ENCODE peak calls at places on chromosomes 3 and 15, in nine cellular contexts. One of them, this sample, is unnamed.

GRCh38 chr3:195717852-195718476 is 2.8 kb upstream of the MUC20 start:
- DNase-seq in cardiac muscle cell: no peak
- DNase-seq in Karpas-422: no peak
- DNase-seq in body of pancreas: no peak
- DNase-seq in epithelial cell of esophagus: no peak
- DNase-seq in iPS DF 6.9: no peak
- DNase-seq in effector memory CD4-positive, alpha-beta T cell: no peak
- DNase-seq in GM12864: no peak
- DNase-seq in PC-3: no peak
- DNase-seq in this sample: no peak

GRCh38 chr15:99122831-99123705 is 18.2 kb downstream of the SYNM start:
- DNase-seq in cardiac muscle cell: no peak
- DNase-seq in iPS DF 6.9: no peak
- DNase-seq in Karpas-422: no peak
- DNase-seq in epithelial cell of esophagus: no peak
- DNase-seq in GM12864: no peak
- DNase-seq in effector memory CD4-positive, alpha-beta T cell: no peak
- DNase-seq in PC-3: peak; percentile 28
- DNase-seq in body of pancreas: no peak
- DNase-seq in this sample: no peak

GRCh38 chr3:171967137-171967783 is 72.1 kb upstream of the FNDC3B start:
- DNase-seq in Karpas-422: no peak
- DNase-seq in cardiac muscle cell: no peak
- DNase-seq in body of pancreas: no peak
- DNase-seq in epithelial cell of esophagus: peak; percentile 64
- DNase-seq in PC-3: peak; percentile 82
- DNase-seq in effector memory CD4-positive, alpha-beta T cell: no peak
- DNase-seq in GM12864: no peak
- DNase-seq in iPS DF 6.9: no peak
- DNase-seq in this sample: no peak

GRCh38 chr15:88397506-88397905 is 69.7 kb downstream of the MRPL46 start:
- DNase-seq in iPS DF 6.9: no peak
- DNase-seq in Karpas-422: peak; percentile 23
- DNase-seq in body of pancreas: no peak
- DNase-seq in cardiac muscle cell: no peak
- DNase-seq in PC-3: no peak
- DNase-seq in effector memory CD4-positive, alpha-beta T cell: no peak
- DNase-seq in GM12864: no peak
- DNase-seq in epithelial cell of esophagus: no peak
- DNase-seq in this sample: no peak

GRCh38 chr15:87287156-87287555 is 969.4 kb downstream of the NTRK3 start:
- DNase-seq in epithelial cell of esophagus: peak; percentile 98
- DNase-seq in body of pancreas: no peak
- DNase-seq in iPS DF 6.9: no peak
- DNase-seq in GM12864: no peak
- DNase-seq in effector memory CD4-positive, alpha-beta T cell: no peak
- DNase-seq in Karpas-422: no peak
- DNase-seq in PC-3: peak; percentile 66
- DNase-seq in cardiac muscle cell: no peak
- DNase-seq in this sample: peak; percentile 3

GRCh38 chr15:29612701-29613100 is 209.6 kb downstream of the TJP1 start:
- DNase-seq in body of pancreas: no peak
- DNase-seq in PC-3: no peak
- DNase-seq in cardiac muscle cell: no peak
- DNase-seq in epithelial cell of esophagus: no peak
- DNase-seq in iPS DF 6.9: no peak
- DNase-seq in Karpas-422: no peak
- DNase-seq in effector memory CD4-positive, alpha-beta T cell: no peak
- DNase-seq in GM12864: no peak
- DNase-seq in this sample: no peak

GRCh38 chr15:89137926-89138325 is 49.7 kb downstream of the ABHD2 start:
- DNase-seq in PC-3: no peak
- DNase-seq in body of pancreas: no peak
- DNase-seq in Karpas-422: no peak
- DNase-seq in iPS DF 6.9: no peak
- DNase-seq in cardiac muscle cell: no peak
- DNase-seq in epithelial cell of esophagus: no peak
- DNase-seq in effector memory CD4-positive, alpha-beta T cell: no peak
- DNase-seq in GM12864: no peak
- DNase-seq in this sample: no peak

GRCh38 chr3:57555316-57555715 is 758 bp upstream of the PDE12 start:
- DNase-seq in cardiac muscle cell: no peak
- DNase-seq in body of pancreas: peak; percentile 15
- DNase-seq in Karpas-422: peak; percentile 60
- DNase-seq in GM12864: no peak
- DNase-seq in epithelial cell of esophagus: no peak
- DNase-seq in PC-3: no peak
- DNase-seq in effector memory CD4-positive, alpha-beta T cell: no peak
- DNase-seq in iPS DF 6.9: no peak
- DNase-seq in this sample: no peak

GRCh38 chr3:73026111-73026510 is 29.5 kb downstream of the PPP4R2 start:
- DNase-seq in effector memory CD4-positive, alpha-beta T cell: no peak
- DNase-seq in cardiac muscle cell: no peak
- DNase-seq in iPS DF 6.9: no peak
- DNase-seq in body of pancreas: no peak
- DNase-seq in epithelial cell of esophagus: no peak
- DNase-seq in Karpas-422: no peak
- DNase-seq in GM12864: no peak
- DNase-seq in PC-3: no peak
- DNase-seq in this sample: no peak

GRCh38 chr15:68272797-68273271 is 4.7 kb upstream of the FEM1B start:
- DNase-seq in Karpas-422: no peak
- DNase-seq in cardiac muscle cell: no peak
- DNase-seq in effector memory CD4-positive, alpha-beta T cell: no peak
- DNase-seq in body of pancreas: no peak
- DNase-seq in GM12864: no peak
- DNase-seq in PC-3: peak; percentile 69
- DNase-seq in epithelial cell of esophagus: peak; percentile 99
- DNase-seq in iPS DF 6.9: no peak
- DNase-seq in this sample: no peak

GRCh38 chr3:127754411-127755304 is 67.7 kb downstream of the MGLL start:
- DNase-seq in iPS DF 6.9: no peak
- DNase-seq in Karpas-422: peak; percentile 64
- DNase-seq in PC-3: no peak
- DNase-seq in cardiac muscle cell: no peak
- DNase-seq in effector memory CD4-positive, alpha-beta T cell: no peak
- DNase-seq in body of pancreas: no peak
- DNase-seq in GM12864: peak; percentile 71
- DNase-seq in epithelial cell of esophagus: no peak
- DNase-seq in this sample: no peak

GRCh38 chr3:63970596-63971468 is 52.5 kb downstream of the PSMD6 start:
- DNase-seq in GM12864: no peak
- DNase-seq in body of pancreas: peak; percentile 48
- DNase-seq in PC-3: no peak
- DNase-seq in Karpas-422: no peak
- DNase-seq in effector memory CD4-positive, alpha-beta T cell: no peak
- DNase-seq in cardiac muscle cell: peak; percentile 28
- DNase-seq in epithelial cell of esophagus: no peak
- DNase-seq in iPS DF 6.9: no peak
- DNase-seq in this sample: no peak

GRCh38 chr3:152100491-152101086 is 168.1 kb upstream of the MBNL1 start:
- DNase-seq in PC-3: no peak
- DNase-seq in body of pancreas: no peak
- DNase-seq in iPS DF 6.9: no peak
- DNase-seq in effector memory CD4-positive, alpha-beta T cell: no peak
- DNase-seq in cardiac muscle cell: no peak
- DNase-seq in epithelial cell of esophagus: peak; percentile 60
- DNase-seq in Karpas-422: peak; percentile 61
- DNase-seq in GM12864: peak; percentile 63
- DNase-seq in this sample: no peak

GRCh38 chr3:173306110-173306509 is 91.4 kb upstream of the NLGN1 start:
- DNase-seq in GM12864: no peak
- DNase-seq in body of pancreas: no peak
- DNase-seq in Karpas-422: no peak
- DNase-seq in epithelial cell of esophagus: no peak
- DNase-seq in iPS DF 6.9: no peak
- DNase-seq in effector memory CD4-positive, alpha-beta T cell: no peak
- DNase-seq in cardiac muscle cell: no peak
- DNase-seq in PC-3: no peak
- DNase-seq in this sample: no peak

GRCh38 chr3:107241217-107241616 is 136.0 kb upstream of the CCDC54 start:
- DNase-seq in PC-3: peak; percentile 74
- DNase-seq in effector memory CD4-positive, alpha-beta T cell: no peak
- DNase-seq in Karpas-422: peak; percentile 79
- DNase-seq in cardiac muscle cell: peak; percentile 24
- DNase-seq in epithelial cell of esophagus: peak; percentile 48
- DNase-seq in body of pancreas: peak; percentile 26
- DNase-seq in iPS DF 6.9: no peak
- DNase-seq in GM12864: no peak
- DNase-seq in this sample: no peak

GRCh38 chr3:117282506-117282905 is 572.9 kb downstream of the TUSC7 start:
- DNase-seq in body of pancreas: no peak
- DNase-seq in iPS DF 6.9: no peak
- DNase-seq in GM12864: no peak
- DNase-seq in cardiac muscle cell: no peak
- DNase-seq in effector memory CD4-positive, alpha-beta T cell: no peak
- DNase-seq in epithelial cell of esophagus: no peak
- DNase-seq in Karpas-422: no peak
- DNase-seq in PC-3: no peak
- DNase-seq in this sample: no peak

GRCh38 chr3:44584646-44585501 is at the start of gene ZNF660:
- DNase-seq in GM12864: no peak
- DNase-seq in Karpas-422: peak; percentile 84
- DNase-seq in epithelial cell of esophagus: peak; percentile 24
- DNase-seq in cardiac muscle cell: peak; percentile 97
- DNase-seq in PC-3: peak; percentile 26
- DNase-seq in iPS DF 6.9: peak; percentile 74
- DNase-seq in effector memory CD4-positive, alpha-beta T cell: no peak
- DNase-seq in body of pancreas: peak; percentile 60
- DNase-seq in this sample: no peak

GRCh38 chr3:28940530-28940929 is 340.3 kb upstream of the RBMS3 start:
- DNase-seq in epithelial cell of esophagus: no peak
- DNase-seq in PC-3: no peak
- DNase-seq in cardiac muscle cell: no peak
- DNase-seq in body of pancreas: no peak
- DNase-seq in iPS DF 6.9: no peak
- DNase-seq in GM12864: peak; percentile 45
- DNase-seq in Karpas-422: no peak
- DNase-seq in effector memory CD4-positive, alpha-beta T cell: no peak
- DNase-seq in this sample: no peak

GRCh38 chr15:65888998-65889397 is 19.7 kb downstream of the RAB11A start:
- DNase-seq in body of pancreas: no peak
- DNase-seq in Karpas-422: no peak
- DNase-seq in GM12864: no peak
- DNase-seq in PC-3: no peak
- DNase-seq in cardiac muscle cell: no peak
- DNase-seq in epithelial cell of esophagus: no peak
- DNase-seq in effector memory CD4-positive, alpha-beta T cell: no peak
- DNase-seq in iPS DF 6.9: no peak
- DNase-seq in this sample: no peak

GRCh38 chr15:24848050-24848449 is 106.7 kb upstream of the SNRPN start:
- DNase-seq in Karpas-422: no peak
- DNase-seq in PC-3: peak; percentile 45
- DNase-seq in GM12864: no peak
- DNase-seq in cardiac muscle cell: peak; percentile 69
- DNase-seq in epithelial cell of esophagus: peak; percentile 58
- DNase-seq in effector memory CD4-positive, alpha-beta T cell: no peak
- DNase-seq in body of pancreas: peak; percentile 57
- DNase-seq in iPS DF 6.9: no peak
- DNase-seq in this sample: no peak

GRCh38 chr3:12370758-12371157 is 81.9 kb downstream of the PPARG start:
- DNase-seq in epithelial cell of esophagus: no peak
- DNase-seq in Karpas-422: no peak
- DNase-seq in PC-3: peak; percentile 88
- DNase-seq in body of pancreas: no peak
- DNase-seq in iPS DF 6.9: peak; percentile 2
- DNase-seq in GM12864: no peak
- DNase-seq in cardiac muscle cell: no peak
- DNase-seq in effector memory CD4-positive, alpha-beta T cell: no peak
- DNase-seq in this sample: no peak

GRCh38 chr3:181712505-181713299 is 977 bp downstream of the SOX2 start:
- DNase-seq in effector memory CD4-positive, alpha-beta T cell: no peak
- DNase-seq in PC-3: no peak
- DNase-seq in body of pancreas: no peak
- DNase-seq in GM12864: no peak
- DNase-seq in iPS DF 6.9: no peak
- DNase-seq in cardiac muscle cell: no peak
- DNase-seq in Karpas-422: no peak
- DNase-seq in epithelial cell of esophagus: peak; percentile 68
- DNase-seq in this sample: no peak

GRCh38 chr15:52491460-52491859 is 37.2 kb downstream of the MYO5A start:
- DNase-seq in epithelial cell of esophagus: no peak
- DNase-seq in body of pancreas: no peak
- DNase-seq in effector memory CD4-positive, alpha-beta T cell: no peak
- DNase-seq in PC-3: peak; percentile 16
- DNase-seq in cardiac muscle cell: no peak
- DNase-seq in iPS DF 6.9: no peak
- DNase-seq in GM12864: no peak
- DNase-seq in Karpas-422: no peak
- DNase-seq in this sample: no peak
- H3K4me3 ChIP-seq in epithelial cell of esophagus: no peak overlapping the region
- H3K4me3 ChIP-seq in body of pancreas: no peak overlapping the region
- H3K4me3 ChIP-seq in effector memory CD4-positive, alpha-beta T cell: no peak overlapping the region
- H3K4me3 ChIP-seq in PC-3: no peak overlapping the region
- H3K4me3 ChIP-seq in cardiac muscle cell: no peak overlapping the region
- H3K4me3 ChIP-seq in iPS DF 6.9: no peak overlapping the region
- H3K4me3 ChIP-seq in GM12864: no peak overlapping the region
- H3K4me3 ChIP-seq in Karpas-422: no peak overlapping the region
- H3K4me3 ChIP-seq in this sample: no peak overlapping the region

GRCh38 chr3:190169877-190170276 is 49.2 kb upstream of the P3H2 start:
- DNase-seq in body of pancreas: no peak
- DNase-seq in cardiac muscle cell: no peak
- DNase-seq in iPS DF 6.9: no peak
- DNase-seq in GM12864: no peak
- DNase-seq in PC-3: no peak
- DNase-seq in epithelial cell of esophagus: no peak
- DNase-seq in Karpas-422: peak; percentile 26
- DNase-seq in effector memory CD4-positive, alpha-beta T cell: no peak
- DNase-seq in this sample: no peak
- H3K4me3 ChIP-seq in body of pancreas: no peak overlapping the region
- H3K4me3 ChIP-seq in cardiac muscle cell: no peak overlapping the region
- H3K4me3 ChIP-seq in iPS DF 6.9: no peak overlapping the region
- H3K4me3 ChIP-seq in GM12864: no peak overlapping the region
- H3K4me3 ChIP-seq in PC-3: no peak overlapping the region
- H3K4me3 ChIP-seq in epithelial cell of esophagus: no peak overlapping the region
- H3K4me3 ChIP-seq in Karpas-422: peak overlapping the region; percentile 4
- H3K4me3 ChIP-seq in effector memory CD4-positive, alpha-beta T cell: peak overlapping the region; percentile 20
- H3K4me3 ChIP-seq in this sample: no peak overlapping the region

GRCh38 chr3:155869664-155870063 is 786 bp upstream of the GMPS start:
- DNase-seq in effector memory CD4-positive, alpha-beta T cell: no peak
- DNase-seq in PC-3: no peak
- DNase-seq in body of pancreas: no peak
- DNase-seq in Karpas-422: peak; percentile 54
- DNase-seq in epithelial cell of esophagus: no peak
- DNase-seq in cardiac muscle cell: no peak
- DNase-seq in iPS DF 6.9: no peak
- DNase-seq in GM12864: no peak
- DNase-seq in this sample: no peak
- H3K4me3 ChIP-seq in effector memory CD4-positive, alpha-beta T cell: peak overlapping the region; percentile 48
- H3K4me3 ChIP-seq in PC-3: peak overlapping the region; percentile 79
- H3K4me3 ChIP-seq in body of pancreas: no peak overlapping the region
- H3K4me3 ChIP-seq in Karpas-422: peak overlapping the region; percentile 99
- H3K4me3 ChIP-seq in epithelial cell of esophagus: peak overlapping the region; percentile 44
- H3K4me3 ChIP-seq in cardiac muscle cell: peak overlapping the region; percentile 25
- H3K4me3 ChIP-seq in iPS DF 6.9: no peak overlapping the region
- H3K4me3 ChIP-seq in GM12864: peak overlapping the region; percentile 54
- H3K4me3 ChIP-seq in this sample: peak overlapping the region; percentile 96

DNA sequence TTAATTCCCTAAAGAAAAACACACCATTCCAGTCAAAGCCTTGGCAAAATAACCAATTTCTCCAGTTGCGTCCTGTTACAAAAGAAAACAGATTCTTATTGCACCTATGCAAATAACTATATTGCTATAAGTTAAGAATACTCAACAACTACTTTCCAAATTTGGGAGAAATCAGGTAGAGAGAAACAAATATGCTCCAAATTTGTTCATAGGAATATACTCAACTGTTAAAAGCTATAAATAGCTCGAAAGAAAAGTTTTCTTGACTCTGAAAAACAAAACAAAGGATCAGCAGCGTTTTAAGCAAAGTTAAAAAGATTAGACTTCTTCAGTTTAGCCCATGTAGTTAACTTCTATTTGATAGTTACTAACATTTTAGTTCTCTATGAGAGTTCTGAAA is 20.1 kb upstream of the SKIL start:
- DNase-seq in effector memory CD4-positive, alpha-beta T cell: no peak
- DNase-seq in iPS DF 6.9: no peak
- DNase-seq in cardiac muscle cell: no peak
- DNase-seq in GM12864: no peak
- DNase-seq in PC-3: no peak
- DNase-seq in Karpas-422: no peak
- DNase-seq in body of pancreas: no peak
- DNase-seq in epithelial cell of esophagus: no peak
- DNase-seq in this sample: no peak
- H3K4me3 ChIP-seq in effector memory CD4-positive, alpha-beta T cell: no peak overlapping the region
- H3K4me3 ChIP-seq in iPS DF 6.9: no peak overlapping the region
- H3K4me3 ChIP-seq in cardiac muscle cell: no peak overlapping the region
- H3K4me3 ChIP-seq in GM12864: no peak overlapping the region
- H3K4me3 ChIP-seq in PC-3: no peak overlapping the region
- H3K4me3 ChIP-seq in Karpas-422: no peak overlapping the region
- H3K4me3 ChIP-seq in body of pancreas: no peak overlapping the region
- H3K4me3 ChIP-seq in epithelial cell of esophagus: no peak overlapping the region
- H3K4me3 ChIP-seq in this sample: no peak overlapping the region

This sample was measured in SK-N-MC.